ENCODE peak calls at places on chromosomes 13 and 19, in nine cellular contexts. One of them, this sample, is unnamed.
A peak's percentile ranks its signal among the peaks of the same experiment; 100 is the strongest.

GRCh38 chr13:111168116-111168515 is 53.0 kb downstream of the ARHGEF7 start:
- DNase-seq in nephron progenitor cell: no peak
- DNase-seq in HFF-Myc: no peak
- DNase-seq in GM12865: no peak
- DNase-seq in brain microvascular endothelial cell: no peak
- DNase-seq in fibroblast of villous mesenchyme: no peak
- DNase-seq in neural crest cell: no peak
- DNase-seq in IMR-90: no peak
- DNase-seq in HFFc6: no peak
- DNase-seq in this sample: no peak

GRCh38 chr19:44072543-44073401 is 813 bp downstream of the ZNF284 start:
- DNase-seq in nephron progenitor cell: no peak
- DNase-seq in IMR-90: no peak
- DNase-seq in HFFc6: no peak
- DNase-seq in brain microvascular endothelial cell: no peak
- DNase-seq in fibroblast of villous mesenchyme: peak; percentile 6
- DNase-seq in HFF-Myc: no peak
- DNase-seq in GM12865: no peak
- DNase-seq in neural crest cell: no peak
- DNase-seq in this sample: no peak

GRCh38 chr19:31270897-31271568 is 78.2 kb downstream of the TSHZ3 start:
- DNase-seq in nephron progenitor cell: peak; percentile 35
- DNase-seq in neural crest cell: no peak
- DNase-seq in brain microvascular endothelial cell: peak; percentile 58
- DNase-seq in HFF-Myc: no peak
- DNase-seq in fibroblast of villous mesenchyme: no peak
- DNase-seq in HFFc6: no peak
- DNase-seq in IMR-90: peak; percentile 58
- DNase-seq in GM12865: no peak
- DNase-seq in this sample: no peak

GRCh38 chr13:27666951-27667350 is 45.3 kb downstream of the POLR1D start:
- DNase-seq in fibroblast of villous mesenchyme: no peak
- DNase-seq in HFFc6: no peak
- DNase-seq in brain microvascular endothelial cell: no peak
- DNase-seq in IMR-90: no peak
- DNase-seq in GM12865: no peak
- DNase-seq in neural crest cell: no peak
- DNase-seq in nephron progenitor cell: no peak
- DNase-seq in HFF-Myc: no peak
- DNase-seq in this sample: no peak

GRCh38 chr13:82717249-82717648 is 1165.0 kb downstream of the SLITRK1 start:
- DNase-seq in HFF-Myc: no peak
- DNase-seq in IMR-90: peak; percentile 59
- DNase-seq in neural crest cell: no peak
- DNase-seq in GM12865: no peak
- DNase-seq in brain microvascular endothelial cell: peak; percentile 59
- DNase-seq in HFFc6: peak; percentile 67
- DNase-seq in nephron progenitor cell: no peak
- DNase-seq in fibroblast of villous mesenchyme: no peak
- DNase-seq in this sample: no peak

GRCh38 chr13:110913322-110913721 is 1.5 kb downstream of the ANKRD10 start:
- DNase-seq in HFFc6: no peak
- DNase-seq in nephron progenitor cell: no peak
- DNase-seq in neural crest cell: no peak
- DNase-seq in HFF-Myc: no peak
- DNase-seq in GM12865: peak; percentile 51
- DNase-seq in brain microvascular endothelial cell: no peak
- DNase-seq in fibroblast of villous mesenchyme: peak; percentile 38
- DNase-seq in IMR-90: peak; percentile 26
- DNase-seq in this sample: peak; percentile 10

GRCh38 chr13:114048463-114048862 is 74.6 kb upstream of the C13orf46 start:
- DNase-seq in nephron progenitor cell: peak; percentile 47
- DNase-seq in neural crest cell: no peak
- DNase-seq in HFF-Myc: no peak
- DNase-seq in brain microvascular endothelial cell: no peak
- DNase-seq in IMR-90: no peak
- DNase-seq in HFFc6: no peak
- DNase-seq in fibroblast of villous mesenchyme: no peak
- DNase-seq in GM12865: no peak
- DNase-seq in this sample: no peak

GRCh38 chr13:37481858-37482227 is 116.7 kb downstream of the POSTN start:
- DNase-seq in neural crest cell: no peak
- DNase-seq in HFF-Myc: no peak
- DNase-seq in brain microvascular endothelial cell: no peak
- DNase-seq in IMR-90: no peak
- DNase-seq in nephron progenitor cell: no peak
- DNase-seq in GM12865: no peak
- DNase-seq in fibroblast of villous mesenchyme: no peak
- DNase-seq in HFFc6: no peak
- DNase-seq in this sample: no peak

GRCh38 chr19:19139876-19140229 is 1.6 kb upstream of the TMEM161A start:
- DNase-seq in nephron progenitor cell: no peak
- DNase-seq in GM12865: no peak
- DNase-seq in fibroblast of villous mesenchyme: no peak
- DNase-seq in HFFc6: no peak
- DNase-seq in IMR-90: no peak
- DNase-seq in brain microvascular endothelial cell: no peak
- DNase-seq in HFF-Myc: no peak
- DNase-seq in neural crest cell: no peak
- DNase-seq in this sample: no peak

GRCh38 chr13:87444135-87444534 is 227.0 kb upstream of the SLITRK5 start:
- DNase-seq in fibroblast of villous mesenchyme: no peak
- DNase-seq in HFFc6: no peak
- DNase-seq in GM12865: peak; percentile 3
- DNase-seq in IMR-90: no peak
- DNase-seq in brain microvascular endothelial cell: no peak
- DNase-seq in neural crest cell: no peak
- DNase-seq in nephron progenitor cell: no peak
- DNase-seq in HFF-Myc: no peak
- DNase-seq in this sample: no peak

GRCh38 chr19:11963566-11964355 is 1.1 kb upstream of the ZNF763 start:
- DNase-seq in brain microvascular endothelial cell: peak; percentile 44
- DNase-seq in IMR-90: peak; percentile 61
- DNase-seq in neural crest cell: peak; percentile 77
- DNase-seq in fibroblast of villous mesenchyme: peak; percentile 55
- DNase-seq in HFF-Myc: no peak
- DNase-seq in nephron progenitor cell: peak; percentile 82
- DNase-seq in GM12865: peak; percentile 82
- DNase-seq in HFFc6: peak; percentile 36
- DNase-seq in this sample: peak; percentile 78

GRCh38 chr19:18672606-18673337 is 10.7 kb upstream of the CRTC1 start:
- DNase-seq in HFFc6: no peak
- DNase-seq in HFF-Myc: no peak
- DNase-seq in GM12865: no peak
- DNase-seq in brain microvascular endothelial cell: no peak
- DNase-seq in nephron progenitor cell: no peak
- DNase-seq in IMR-90: peak; percentile 50
- DNase-seq in neural crest cell: no peak
- DNase-seq in fibroblast of villous mesenchyme: peak; percentile 66
- DNase-seq in this sample: peak; percentile 53

GRCh38 chr13:23510979-23511735 is 59.1 kb upstream of the TNFRSF19 start:
- DNase-seq in neural crest cell: no peak
- DNase-seq in HFFc6: peak; percentile 41
- DNase-seq in GM12865: peak; percentile 89
- DNase-seq in IMR-90: peak; percentile 75
- DNase-seq in HFF-Myc: no peak
- DNase-seq in fibroblast of villous mesenchyme: peak; percentile 51
- DNase-seq in brain microvascular endothelial cell: peak; percentile 75
- DNase-seq in nephron progenitor cell: peak; percentile 6
- DNase-seq in this sample: peak; percentile 6

GRCh38 chr19:13229246-13229645 is 79.0 kb downstream of the IER2 start:
- DNase-seq in neural crest cell: no peak
- DNase-seq in nephron progenitor cell: no peak
- DNase-seq in IMR-90: no peak
- DNase-seq in HFFc6: no peak
- DNase-seq in GM12865: no peak
- DNase-seq in HFF-Myc: no peak
- DNase-seq in brain microvascular endothelial cell: no peak
- DNase-seq in fibroblast of villous mesenchyme: no peak
- DNase-seq in this sample: no peak

GRCh38 chr19:13231663-13232062 is 81.5 kb downstream of the IER2 start:
- DNase-seq in neural crest cell: no peak
- DNase-seq in HFFc6: no peak
- DNase-seq in fibroblast of villous mesenchyme: no peak
- DNase-seq in IMR-90: no peak
- DNase-seq in GM12865: no peak
- DNase-seq in nephron progenitor cell: no peak
- DNase-seq in HFF-Myc: no peak
- DNase-seq in brain microvascular endothelial cell: no peak
- DNase-seq in this sample: no peak

GRCh38 chr19:13225973-13226865 is 76.0 kb downstream of the IER2 start:
- DNase-seq in brain microvascular endothelial cell: no peak
- DNase-seq in IMR-90: no peak
- DNase-seq in fibroblast of villous mesenchyme: no peak
- DNase-seq in GM12865: no peak
- DNase-seq in neural crest cell: no peak
- DNase-seq in HFFc6: no peak
- DNase-seq in nephron progenitor cell: no peak
- DNase-seq in HFF-Myc: no peak
- DNase-seq in this sample: no peak

GRCh38 chr19:13226983-13227382 is 76.8 kb downstream of the IER2 start:
- DNase-seq in HFF-Myc: no peak
- DNase-seq in fibroblast of villous mesenchyme: no peak
- DNase-seq in neural crest cell: no peak
- DNase-seq in HFFc6: no peak
- DNase-seq in nephron progenitor cell: no peak
- DNase-seq in IMR-90: no peak
- DNase-seq in GM12865: no peak
- DNase-seq in brain microvascular endothelial cell: no peak
- DNase-seq in this sample: no peak

GRCh38 chr19:13228561-13228960 is 78.3 kb downstream of the IER2 start:
- DNase-seq in neural crest cell: no peak
- DNase-seq in HFF-Myc: no peak
- DNase-seq in HFFc6: no peak
- DNase-seq in IMR-90: no peak
- DNase-seq in nephron progenitor cell: no peak
- DNase-seq in brain microvascular endothelial cell: no peak
- DNase-seq in GM12865: no peak
- DNase-seq in fibroblast of villous mesenchyme: no peak
- DNase-seq in this sample: no peak
- TF ChIP-seq CTCF in neural crest cell: no peak
- TF ChIP-seq CTCF in HFF-Myc: no peak
- TF ChIP-seq CTCF in HFFc6: no peak
- TF ChIP-seq CTCF in IMR-90: no peak
- TF ChIP-seq CTCF in nephron progenitor cell: no peak
- TF ChIP-seq CTCF in brain microvascular endothelial cell: peak; percentile 5
- TF ChIP-seq CTCF in GM12865: peak; percentile 5
- TF ChIP-seq CTCF in fibroblast of villous mesenchyme: no peak
- TF ChIP-seq CTCF in this sample: no peak

DNA sequence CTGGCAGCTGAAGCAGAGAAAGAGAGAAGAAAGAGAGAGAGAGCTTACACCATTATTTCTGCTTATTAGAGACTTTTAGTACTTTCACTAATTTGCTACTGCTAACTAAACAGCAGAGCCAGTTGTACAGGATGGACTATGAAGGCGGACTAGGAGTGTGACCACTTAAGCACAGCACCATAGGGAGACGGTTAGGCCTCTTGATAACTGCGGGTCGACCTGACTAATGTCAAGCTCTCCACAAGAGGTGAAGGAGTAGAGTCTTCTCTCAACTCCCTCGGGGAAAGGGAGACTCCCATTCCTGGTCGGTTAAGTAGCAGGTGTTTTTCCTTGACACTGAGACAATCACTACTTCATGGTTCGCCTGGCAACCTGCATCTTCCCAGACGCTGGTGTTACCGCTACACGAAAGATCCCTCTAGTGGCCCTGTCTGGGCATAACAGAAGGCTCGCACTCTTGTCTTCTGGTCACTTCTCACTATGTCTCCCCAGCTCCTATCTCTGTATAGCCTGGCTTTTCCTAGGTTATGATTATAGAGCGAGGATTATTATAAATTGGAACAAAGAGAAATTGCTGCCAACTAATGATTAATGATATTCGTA is 5.3 kb upstream of the PSG7 start:
- DNase-seq in IMR-90: peak; percentile 20
- DNase-seq in brain microvascular endothelial cell: no peak
- DNase-seq in HFFc6: no peak
- DNase-seq in neural crest cell: no peak
- DNase-seq in fibroblast of villous mesenchyme: peak; percentile 27
- DNase-seq in nephron progenitor cell: no peak
- DNase-seq in HFF-Myc: no peak
- DNase-seq in GM12865: peak; percentile 6
- DNase-seq in this sample: no peak
- TF ChIP-seq CTCF in IMR-90: peak; percentile 44
- TF ChIP-seq CTCF in brain microvascular endothelial cell: peak; percentile 71
- TF ChIP-seq CTCF in HFFc6: peak; percentile 60
- TF ChIP-seq CTCF in neural crest cell: no peak
- TF ChIP-seq CTCF in fibroblast of villous mesenchyme: peak; percentile 63
- TF ChIP-seq CTCF in nephron progenitor cell: no peak
- TF ChIP-seq CTCF in HFF-Myc: peak; percentile 46
- TF ChIP-seq CTCF in GM12865: peak; percentile 35
- TF ChIP-seq CTCF in this sample: no peak

DNA sequence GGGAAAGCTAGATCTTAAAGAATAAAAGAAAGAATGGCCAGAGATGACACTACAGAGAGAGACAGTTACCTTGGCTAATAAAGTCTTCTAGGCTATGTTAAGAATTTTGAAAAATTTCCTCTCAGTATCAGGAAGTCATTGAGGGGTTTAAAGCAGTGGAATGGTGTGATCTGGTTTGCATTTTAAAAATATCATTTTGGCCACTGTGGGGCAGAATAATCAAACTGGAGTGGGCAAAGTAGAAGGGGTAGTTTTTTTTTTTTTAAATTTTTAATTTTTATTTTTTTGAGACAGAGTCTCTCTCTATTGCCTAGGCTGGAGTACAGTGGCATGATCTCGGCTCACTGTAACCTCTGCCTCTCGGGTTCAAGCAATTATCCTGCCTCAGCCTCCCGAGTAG is 4.4 kb upstream of the CNMD start:
- DNase-seq in neural crest cell: no peak
- DNase-seq in fibroblast of villous mesenchyme: no peak
- DNase-seq in GM12865: no peak
- DNase-seq in IMR-90: no peak
- DNase-seq in HFF-Myc: no peak
- DNase-seq in nephron progenitor cell: no peak
- DNase-seq in HFFc6: no peak
- DNase-seq in brain microvascular endothelial cell: no peak
- DNase-seq in this sample: no peak
- TF ChIP-seq CTCF in neural crest cell: peak; percentile 31
- TF ChIP-seq CTCF in fibroblast of villous mesenchyme: no peak
- TF ChIP-seq CTCF in GM12865: no peak
- TF ChIP-seq CTCF in IMR-90: no peak
- TF ChIP-seq CTCF in HFF-Myc: no peak
- TF ChIP-seq CTCF in nephron progenitor cell: no peak
- TF ChIP-seq CTCF in HFFc6: peak; percentile 40
- TF ChIP-seq CTCF in brain microvascular endothelial cell: no peak
- TF ChIP-seq CTCF in this sample: no peak

DNA sequence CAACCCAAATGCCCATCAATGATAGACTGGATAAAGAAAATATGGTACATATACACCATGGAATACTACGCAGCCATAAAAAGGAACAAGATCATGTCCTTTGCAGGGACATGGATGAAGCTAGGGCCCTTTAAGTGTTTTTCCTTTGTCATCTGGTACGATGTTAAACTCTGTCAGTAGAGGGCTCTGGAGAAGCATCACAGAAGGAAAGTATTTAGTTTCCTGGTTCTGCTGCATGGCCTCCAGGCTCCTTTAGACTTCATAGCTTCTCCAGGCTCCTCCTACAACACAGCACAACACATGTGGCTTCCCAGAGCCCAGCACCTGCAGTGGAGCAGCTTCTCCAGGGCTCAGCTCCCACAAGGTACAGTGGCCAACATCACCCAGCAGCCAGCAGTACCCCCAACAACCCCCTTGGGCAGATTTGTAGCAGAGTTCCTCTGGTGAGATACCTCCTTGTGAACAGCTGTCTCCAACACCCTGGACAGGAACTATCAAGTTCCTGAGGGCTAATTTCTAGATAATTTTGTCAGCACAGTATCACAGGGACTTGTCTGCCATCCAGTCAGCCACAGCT is 63.4 kb downstream of the KCTD12 start:
- DNase-seq in GM12865: peak; percentile 54
- DNase-seq in neural crest cell: no peak
- DNase-seq in HFFc6: peak; percentile 39
- DNase-seq in HFF-Myc: no peak
- DNase-seq in nephron progenitor cell: no peak
- DNase-seq in brain microvascular endothelial cell: no peak
- DNase-seq in fibroblast of villous mesenchyme: peak; percentile 56
- DNase-seq in IMR-90: peak; percentile 34
- DNase-seq in this sample: no peak
- TF ChIP-seq CTCF in GM12865: peak; percentile 26
- TF ChIP-seq CTCF in neural crest cell: no peak
- TF ChIP-seq CTCF in HFFc6: peak; percentile 53
- TF ChIP-seq CTCF in HFF-Myc: no peak
- TF ChIP-seq CTCF in nephron progenitor cell: no peak
- TF ChIP-seq CTCF in brain microvascular endothelial cell: peak; percentile 39
- TF ChIP-seq CTCF in fibroblast of villous mesenchyme: peak; percentile 43
- TF ChIP-seq CTCF in IMR-90: peak; percentile 25
- TF ChIP-seq CTCF in this sample: no peak